ENCODE peak calls at places on chromosomes 4 and X, in eight cellular contexts. One of them, this sample, is unnamed.

GRCh38 chr4:48388504-48389154 is 47.3 kb downstream of the SLAIN2 start:
- DNase-seq in choroid plexus epithelial cell: peak; percentile 46
- DNase-seq in nephron progenitor cell: no peak
- DNase-seq in WTC11: no peak
- DNase-seq in GM06990: no peak
- DNase-seq in GM12865: no peak
- DNase-seq in hepatocyte: no peak
- DNase-seq in AG04450: peak; percentile 7
- DNase-seq in this sample: no peak

GRCh38 chr4:25504932-25505636 is 128.0 kb downstream of the ANAPC4 start:
- DNase-seq in AG04450: no peak
- DNase-seq in GM12865: no peak
- DNase-seq in WTC11: no peak
- DNase-seq in GM06990: peak; percentile 5
- DNase-seq in choroid plexus epithelial cell: no peak
- DNase-seq in hepatocyte: no peak
- DNase-seq in nephron progenitor cell: no peak
- DNase-seq in this sample: no peak

GRCh38 chr4:114087596-114088230 is 108.3 kb upstream of the ARSJ start:
- DNase-seq in GM12865: no peak
- DNase-seq in WTC11: no peak
- DNase-seq in GM06990: no peak
- DNase-seq in nephron progenitor cell: no peak
- DNase-seq in hepatocyte: no peak
- DNase-seq in AG04450: peak; percentile 55
- DNase-seq in choroid plexus epithelial cell: peak; percentile 78
- DNase-seq in this sample: no peak

GRCh38 chr4:145049241-145049640 is 48.8 kb downstream of the ANAPC10 start:
- DNase-seq in AG04450: no peak
- DNase-seq in GM12865: no peak
- DNase-seq in GM06990: no peak
- DNase-seq in nephron progenitor cell: no peak
- DNase-seq in hepatocyte: no peak
- DNase-seq in WTC11: no peak
- DNase-seq in choroid plexus epithelial cell: no peak
- DNase-seq in this sample: no peak

GRCh38 chrX:22634081-22634480 is 361.4 kb downstream of the CBLL2 start:
- DNase-seq in GM06990: no peak
- DNase-seq in GM12865: no peak
- DNase-seq in AG04450: peak; percentile 16
- DNase-seq in WTC11: no peak
- DNase-seq in nephron progenitor cell: no peak
- DNase-seq in hepatocyte: no peak
- DNase-seq in choroid plexus epithelial cell: peak; percentile 83
- DNase-seq in this sample: no peak

GRCh38 chrX:88024022-88024421 is 506.4 kb downstream of the KLHL4 start:
- DNase-seq in GM06990: no peak
- DNase-seq in GM12865: no peak
- DNase-seq in AG04450: no peak
- DNase-seq in hepatocyte: no peak
- DNase-seq in choroid plexus epithelial cell: no peak
- DNase-seq in WTC11: no peak
- DNase-seq in nephron progenitor cell: no peak
- DNase-seq in this sample: no peak

GRCh38 chr4:125115941-125116340 is 198.8 kb upstream of the FAT4 start:
- DNase-seq in hepatocyte: no peak
- DNase-seq in AG04450: peak; percentile 73
- DNase-seq in nephron progenitor cell: no peak
- DNase-seq in GM12865: no peak
- DNase-seq in choroid plexus epithelial cell: peak; percentile 81
- DNase-seq in WTC11: no peak
- DNase-seq in GM06990: no peak
- DNase-seq in this sample: no peak

GRCh38 chr4:27049101-27049829 is 188.6 kb downstream of the STIM2 start:
- DNase-seq in hepatocyte: no peak
- DNase-seq in nephron progenitor cell: no peak
- DNase-seq in GM06990: no peak
- DNase-seq in GM12865: no peak
- DNase-seq in choroid plexus epithelial cell: no peak
- DNase-seq in WTC11: no peak
- DNase-seq in AG04450: no peak
- DNase-seq in this sample: no peak

GRCh38 chr4:10893417-10893816 is 208.8 kb upstream of the CLNK start:
- DNase-seq in WTC11: no peak
- DNase-seq in hepatocyte: peak; percentile 11
- DNase-seq in nephron progenitor cell: peak; percentile 4
- DNase-seq in choroid plexus epithelial cell: peak; percentile 21
- DNase-seq in GM06990: no peak
- DNase-seq in AG04450: no peak
- DNase-seq in GM12865: peak; percentile 31
- DNase-seq in this sample: peak; percentile 9

GRCh38 chrX:120380699-120381098 is 18.8 kb downstream of the ATP1B4 start:
- DNase-seq in GM06990: no peak
- DNase-seq in AG04450: no peak
- DNase-seq in hepatocyte: peak; percentile 17
- DNase-seq in choroid plexus epithelial cell: peak; percentile 16
- DNase-seq in WTC11: no peak
- DNase-seq in GM12865: peak; percentile 54
- DNase-seq in nephron progenitor cell: no peak
- DNase-seq in this sample: peak; percentile 23

GRCh38 chr4:89922881-89923280 is 28.2 kb downstream of the MMRN1 start:
- DNase-seq in GM12865: no peak
- DNase-seq in nephron progenitor cell: no peak
- DNase-seq in WTC11: no peak
- DNase-seq in AG04450: no peak
- DNase-seq in GM06990: no peak
- DNase-seq in hepatocyte: no peak
- DNase-seq in choroid plexus epithelial cell: no peak
- DNase-seq in this sample: no peak

GRCh38 chrX:9654928-9655327 is 110.7 kb downstream of the GPR143 start:
- DNase-seq in nephron progenitor cell: no peak
- DNase-seq in GM12865: no peak
- DNase-seq in hepatocyte: no peak
- DNase-seq in WTC11: no peak
- DNase-seq in GM06990: no peak
- DNase-seq in AG04450: no peak
- DNase-seq in choroid plexus epithelial cell: no peak
- DNase-seq in this sample: no peak

GRCh38 chr4:2432991-2433530 is 14.3 kb downstream of the CFAP99 start:
- DNase-seq in AG04450: no peak
- DNase-seq in WTC11: no peak
- DNase-seq in choroid plexus epithelial cell: peak; percentile 61
- DNase-seq in GM12865: no peak
- DNase-seq in hepatocyte: no peak
- DNase-seq in GM06990: no peak
- DNase-seq in nephron progenitor cell: no peak
- DNase-seq in this sample: no peak

GRCh38 chrX:68853665-68854251 is 24.9 kb downstream of the EFNB1 start:
- DNase-seq in WTC11: no peak
- DNase-seq in GM12865: no peak
- DNase-seq in hepatocyte: no peak
- DNase-seq in nephron progenitor cell: no peak
- DNase-seq in AG04450: no peak
- DNase-seq in GM06990: no peak
- DNase-seq in choroid plexus epithelial cell: no peak
- DNase-seq in this sample: no peak

GRCh38 chr4:41155194-41155830 is 59.0 kb downstream of the APBB2 start:
- DNase-seq in WTC11: no peak
- DNase-seq in GM12865: no peak
- DNase-seq in choroid plexus epithelial cell: peak; percentile 92
- DNase-seq in AG04450: no peak
- DNase-seq in hepatocyte: peak; percentile 26
- DNase-seq in GM06990: no peak
- DNase-seq in nephron progenitor cell: no peak
- DNase-seq in this sample: no peak

GRCh38 chrX:72609313-72609712 is 36.7 kb upstream of the HDAC8 start:
- DNase-seq in GM06990: no peak
- DNase-seq in GM12865: no peak
- DNase-seq in AG04450: no peak
- DNase-seq in hepatocyte: peak; percentile 10
- DNase-seq in WTC11: no peak
- DNase-seq in choroid plexus epithelial cell: peak; percentile 58
- DNase-seq in nephron progenitor cell: no peak
- DNase-seq in this sample: no peak

GRCh38 chr4:85496146-85496849 is 21.3 kb downstream of the ARHGAP24 start:
- DNase-seq in GM06990: no peak
- DNase-seq in nephron progenitor cell: no peak
- DNase-seq in WTC11: no peak
- DNase-seq in choroid plexus epithelial cell: peak; percentile 77
- DNase-seq in AG04450: no peak
- DNase-seq in hepatocyte: no peak
- DNase-seq in GM12865: no peak
- DNase-seq in this sample: no peak

GRCh38 chr4:139933541-139933940 is 220.4 kb downstream of the MAML3 start:
- DNase-seq in GM06990: no peak
- DNase-seq in AG04450: no peak
- DNase-seq in hepatocyte: no peak
- DNase-seq in WTC11: no peak
- DNase-seq in GM12865: no peak
- DNase-seq in choroid plexus epithelial cell: no peak
- DNase-seq in nephron progenitor cell: no peak
- DNase-seq in this sample: no peak

DNA sequence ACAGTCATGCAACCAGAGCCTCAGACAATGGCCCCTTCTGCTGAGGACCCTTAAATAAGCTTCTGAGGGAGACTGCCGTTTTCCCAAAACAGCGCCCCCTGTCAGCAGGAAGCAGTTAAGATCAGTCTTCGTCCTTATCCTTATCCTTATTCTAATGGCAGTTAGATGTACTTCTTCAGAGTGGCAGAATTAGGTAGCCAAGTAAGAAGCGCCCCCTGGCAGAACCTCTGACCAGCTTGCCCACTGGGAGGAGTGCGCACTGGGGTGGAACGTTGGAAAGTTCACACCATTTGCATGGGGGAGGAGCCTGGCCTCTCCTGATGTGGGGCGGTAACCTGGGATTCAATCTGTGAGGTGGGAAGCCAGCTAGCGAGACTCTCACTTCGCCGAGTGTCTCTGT is 133.6 kb upstream of the QRFPR start:
- DNase-seq in GM12865: no peak
- DNase-seq in AG04450: no peak
- DNase-seq in hepatocyte: no peak
- DNase-seq in choroid plexus epithelial cell: no peak
- DNase-seq in GM06990: no peak
- DNase-seq in nephron progenitor cell: no peak
- DNase-seq in WTC11: peak; percentile 71
- DNase-seq in this sample: no peak
- TF ChIP-seq CTCF in GM12865: peak; percentile 2
- TF ChIP-seq CTCF in AG04450: no peak
- TF ChIP-seq CTCF in hepatocyte: no peak
- TF ChIP-seq CTCF in choroid plexus epithelial cell: peak; percentile 2
- TF ChIP-seq CTCF in GM06990: peak; percentile 17
- TF ChIP-seq CTCF in nephron progenitor cell: no peak
- TF ChIP-seq CTCF in WTC11: peak; percentile 70
- TF ChIP-seq CTCF in this sample: peak; percentile 19

GRCh38 chr4:726816-727215 is 21.2 kb downstream of the PCGF3 start:
- DNase-seq in choroid plexus epithelial cell: no peak
- DNase-seq in AG04450: no peak
- DNase-seq in GM06990: no peak
- DNase-seq in GM12865: no peak
- DNase-seq in nephron progenitor cell: no peak
- DNase-seq in hepatocyte: no peak
- DNase-seq in WTC11: no peak
- DNase-seq in this sample: no peak
- TF ChIP-seq CTCF in choroid plexus epithelial cell: no peak
- TF ChIP-seq CTCF in AG04450: no peak
- TF ChIP-seq CTCF in GM06990: no peak
- TF ChIP-seq CTCF in GM12865: no peak
- TF ChIP-seq CTCF in nephron progenitor cell: no peak
- TF ChIP-seq CTCF in hepatocyte: no peak
- TF ChIP-seq CTCF in WTC11: no peak
- TF ChIP-seq CTCF in this sample: no peak

DNA sequence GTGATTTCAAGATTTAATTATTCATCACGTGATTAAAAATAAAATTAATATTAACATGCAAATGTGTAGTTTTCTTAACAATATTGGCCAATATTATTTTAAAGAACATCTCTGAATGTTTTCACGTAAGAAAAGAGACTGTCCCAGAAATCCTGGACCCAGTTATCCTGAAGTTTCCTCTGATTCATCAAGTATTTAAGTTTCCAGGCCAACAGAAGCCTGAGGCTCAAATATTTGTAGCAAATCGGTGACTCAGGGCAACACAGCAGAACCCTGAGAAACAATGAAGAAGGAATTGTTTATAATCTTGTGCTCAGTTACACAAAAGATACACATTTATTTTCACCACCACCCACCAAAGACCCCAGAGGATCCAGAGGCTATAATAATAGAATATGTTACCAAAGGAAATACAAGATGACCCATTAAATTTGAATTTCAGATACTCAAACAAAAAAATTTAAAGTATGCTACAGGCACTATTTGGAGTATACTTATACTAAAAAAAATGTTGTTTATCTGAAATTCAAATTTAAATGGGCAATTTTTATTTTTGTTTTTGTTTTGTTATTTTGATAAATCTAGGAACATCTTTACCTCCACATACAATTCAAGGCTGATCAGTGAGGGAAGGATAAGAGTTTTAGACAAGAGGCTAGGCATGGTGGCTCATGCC is 33.9 kb upstream of the SLC7A11 start:
- DNase-seq in nephron progenitor cell: no peak
- DNase-seq in GM06990: no peak
- DNase-seq in AG04450: peak; percentile 55
- DNase-seq in WTC11: no peak
- DNase-seq in hepatocyte: no peak
- DNase-seq in choroid plexus epithelial cell: peak; percentile 84
- DNase-seq in GM12865: no peak
- DNase-seq in this sample: no peak
- TF ChIP-seq CTCF in nephron progenitor cell: no peak
- TF ChIP-seq CTCF in GM06990: no peak
- TF ChIP-seq CTCF in AG04450: no peak
- TF ChIP-seq CTCF in WTC11: no peak
- TF ChIP-seq CTCF in hepatocyte: no peak
- TF ChIP-seq CTCF in choroid plexus epithelial cell: no peak
- TF ChIP-seq CTCF in GM12865: no peak
- TF ChIP-seq CTCF in this sample: no peak

GRCh38 chrX:56029188-56029587 is 203.0 kb upstream of the KLF8 start:
- DNase-seq in GM06990: no peak
- DNase-seq in hepatocyte: no peak
- DNase-seq in choroid plexus epithelial cell: no peak
- DNase-seq in WTC11: no peak
- DNase-seq in AG04450: no peak
- DNase-seq in GM12865: no peak
- DNase-seq in nephron progenitor cell: no peak
- DNase-seq in this sample: no peak

GRCh38 chrX:56031409-56031808 is 200.7 kb upstream of the KLF8 start:
- DNase-seq in choroid plexus epithelial cell: no peak
- DNase-seq in GM06990: no peak
- DNase-seq in nephron progenitor cell: no peak
- DNase-seq in AG04450: no peak
- DNase-seq in hepatocyte: no peak
- DNase-seq in GM12865: no peak
- DNase-seq in WTC11: no peak
- DNase-seq in this sample: no peak

GRCh38 chrX:56026816-56027215 is 205.3 kb upstream of the KLF8 start:
- DNase-seq in nephron progenitor cell: no peak
- DNase-seq in choroid plexus epithelial cell: no peak
- DNase-seq in GM12865: no peak
- DNase-seq in hepatocyte: no peak
- DNase-seq in AG04450: no peak
- DNase-seq in GM06990: no peak
- DNase-seq in WTC11: no peak
- DNase-seq in this sample: no peak

GRCh38 chrX:56029691-56030090 is 202.5 kb upstream of the KLF8 start:
- DNase-seq in AG04450: no peak
- DNase-seq in hepatocyte: no peak
- DNase-seq in choroid plexus epithelial cell: no peak
- DNase-seq in WTC11: no peak
- DNase-seq in GM06990: no peak
- DNase-seq in GM12865: no peak
- DNase-seq in nephron progenitor cell: no peak
- DNase-seq in this sample: no peak

GRCh38 chrX:56025872-56026571 is 206.1 kb upstream of the KLF8 start:
- DNase-seq in choroid plexus epithelial cell: no peak
- DNase-seq in GM06990: no peak
- DNase-seq in nephron progenitor cell: no peak
- DNase-seq in WTC11: no peak
- DNase-seq in GM12865: no peak
- DNase-seq in AG04450: no peak
- DNase-seq in hepatocyte: no peak
- DNase-seq in this sample: no peak
- TF ChIP-seq CTCF in choroid plexus epithelial cell: no peak
- TF ChIP-seq CTCF in GM06990: no peak
- TF ChIP-seq CTCF in nephron progenitor cell: no peak
- TF ChIP-seq CTCF in WTC11: no peak
- TF ChIP-seq CTCF in GM12865: no peak
- TF ChIP-seq CTCF in AG04450: no peak
- TF ChIP-seq CTCF in hepatocyte: no peak
- TF ChIP-seq CTCF in this sample: no peak

This sample was measured in GM13977.